ENCODE peak calls at places on chromosomes 12 and 14, in ten cellular contexts. One of them, this sample, is unnamed.

GRCh38 chr14:104600141-104600643 is 4.4 kb downstream of the TMEM179 start:
- DNase-seq in H7: peak
- DNase-seq in activated naive CD4-positive, alpha-beta T cell treated with anti-CD3 and anti-CD28 coated beads, Interleukin-2, amount 50 U/mL, for 72 hours: no peak
- DNase-seq in H1: no peak
- DNase-seq in psoas muscle: peak
- DNase-seq in left cardiac atrium: peak
- DNase-seq in GM03348: no peak
- DNase-seq in GDM1: no peak
- DNase-seq in astrocyte of the spinal cord: no peak
- DNase-seq in cardiac septum: no peak
- DNase-seq in this sample: no peak

GRCh38 chr12:80925237-80925636 is 12.5 kb downstream of the LIN7A start:
- DNase-seq in H7: no peak
- DNase-seq in activated naive CD4-positive, alpha-beta T cell treated with anti-CD3 and anti-CD28 coated beads, Interleukin-2, amount 50 U/mL, for 72 hours: no peak
- DNase-seq in H1: no peak
- DNase-seq in psoas muscle: no peak
- DNase-seq in left cardiac atrium: no peak
- DNase-seq in GM03348: no peak
- DNase-seq in GDM1: no peak
- DNase-seq in astrocyte of the spinal cord: no peak
- DNase-seq in cardiac septum: no peak
- DNase-seq in this sample: no peak

GRCh38 chr14:73173092-73173735 is 36.9 kb downstream of the PSEN1 start:
- DNase-seq in H7: no peak
- DNase-seq in activated naive CD4-positive, alpha-beta T cell treated with anti-CD3 and anti-CD28 coated beads, Interleukin-2, amount 50 U/mL, for 72 hours: no peak
- DNase-seq in H1: no peak
- DNase-seq in psoas muscle: no peak
- DNase-seq in left cardiac atrium: no peak
- DNase-seq in GM03348: peak
- DNase-seq in GDM1: no peak
- DNase-seq in astrocyte of the spinal cord: peak
- DNase-seq in cardiac septum: no peak
- DNase-seq in this sample: no peak

GRCh38 chr12:2681426-2682205 is 113.2 kb upstream of the FKBP4 start:
- DNase-seq in H7: no peak
- DNase-seq in activated naive CD4-positive, alpha-beta T cell treated with anti-CD3 and anti-CD28 coated beads, Interleukin-2, amount 50 U/mL, for 72 hours: no peak
- DNase-seq in H1: no peak
- DNase-seq in psoas muscle: no peak
- DNase-seq in left cardiac atrium: no peak
- DNase-seq in GM03348: no peak
- DNase-seq in GDM1: no peak
- DNase-seq in astrocyte of the spinal cord: no peak
- DNase-seq in cardiac septum: no peak
- DNase-seq in this sample: no peak

GRCh38 chr14:79084861-79085260 is 914.7 kb downstream of the NRXN3 start:
- DNase-seq in H7: no peak
- DNase-seq in activated naive CD4-positive, alpha-beta T cell treated with anti-CD3 and anti-CD28 coated beads, Interleukin-2, amount 50 U/mL, for 72 hours: no peak
- DNase-seq in H1: no peak
- DNase-seq in psoas muscle: no peak
- DNase-seq in left cardiac atrium: no peak
- DNase-seq in GM03348: no peak
- DNase-seq in GDM1: no peak
- DNase-seq in astrocyte of the spinal cord: no peak
- DNase-seq in cardiac septum: no peak
- DNase-seq in this sample: no peak

GRCh38 chr12:66011731-66012130 is 118.8 kb downstream of the LLPH start:
- DNase-seq in H7: no peak
- DNase-seq in activated naive CD4-positive, alpha-beta T cell treated with anti-CD3 and anti-CD28 coated beads, Interleukin-2, amount 50 U/mL, for 72 hours: no peak
- DNase-seq in H1: no peak
- DNase-seq in psoas muscle: no peak
- DNase-seq in left cardiac atrium: no peak
- DNase-seq in GM03348: peak
- DNase-seq in GDM1: no peak
- DNase-seq in astrocyte of the spinal cord: peak
- DNase-seq in cardiac septum: no peak
- DNase-seq in this sample: no peak

GRCh38 chr12:124750787-124751471 is 112.7 kb downstream of the SCARB1 start:
- DNase-seq in H7: peak
- DNase-seq in activated naive CD4-positive, alpha-beta T cell treated with anti-CD3 and anti-CD28 coated beads, Interleukin-2, amount 50 U/mL, for 72 hours: no peak
- DNase-seq in H1: peak
- DNase-seq in psoas muscle: no peak
- DNase-seq in left cardiac atrium: no peak
- DNase-seq in GM03348: no peak
- DNase-seq in GDM1: no peak
- DNase-seq in astrocyte of the spinal cord: no peak
- DNase-seq in cardiac septum: no peak
- DNase-seq in this sample: no peak

GRCh38 chr14:67571275-67571990 is 28.6 kb downstream of the PIGH start:
- DNase-seq in H7: peak
- DNase-seq in activated naive CD4-positive, alpha-beta T cell treated with anti-CD3 and anti-CD28 coated beads, Interleukin-2, amount 50 U/mL, for 72 hours: peak
- DNase-seq in H1: peak
- DNase-seq in psoas muscle: peak
- DNase-seq in left cardiac atrium: peak
- DNase-seq in GM03348: peak
- DNase-seq in GDM1: peak
- DNase-seq in astrocyte of the spinal cord: peak
- DNase-seq in cardiac septum: no peak
- DNase-seq in this sample: no peak

GRCh38 chr14:60815371-60815770 is 80.8 kb downstream of the MNAT1 start:
- DNase-seq in H7: no peak
- DNase-seq in activated naive CD4-positive, alpha-beta T cell treated with anti-CD3 and anti-CD28 coated beads, Interleukin-2, amount 50 U/mL, for 72 hours: no peak
- DNase-seq in H1: no peak
- DNase-seq in psoas muscle: no peak
- DNase-seq in left cardiac atrium: no peak
- DNase-seq in GM03348: no peak
- DNase-seq in GDM1: no peak
- DNase-seq in astrocyte of the spinal cord: no peak
- DNase-seq in cardiac septum: no peak
- DNase-seq in this sample: no peak

GRCh38 chr14:55114720-55115119 is 14.3 kb upstream of the LGALS3 start:
- DNase-seq in H7: no peak
- DNase-seq in activated naive CD4-positive, alpha-beta T cell treated with anti-CD3 and anti-CD28 coated beads, Interleukin-2, amount 50 U/mL, for 72 hours: no peak
- DNase-seq in H1: no peak
- DNase-seq in psoas muscle: no peak
- DNase-seq in left cardiac atrium: no peak
- DNase-seq in GM03348: no peak
- DNase-seq in GDM1: no peak
- DNase-seq in astrocyte of the spinal cord: no peak
- DNase-seq in cardiac septum: no peak
- DNase-seq in this sample: no peak

GRCh38 chr14:101563654-101564443 is 2.6 kb downstream of the DIO3 start:
- DNase-seq in H7: peak
- DNase-seq in activated naive CD4-positive, alpha-beta T cell treated with anti-CD3 and anti-CD28 coated beads, Interleukin-2, amount 50 U/mL, for 72 hours: no peak
- DNase-seq in H1: peak
- DNase-seq in psoas muscle: peak
- DNase-seq in left cardiac atrium: no peak
- DNase-seq in GM03348: no peak
- DNase-seq in GDM1: no peak
- DNase-seq in astrocyte of the spinal cord: no peak
- DNase-seq in cardiac septum: no peak
- DNase-seq in this sample: no peak

GRCh38 chr12:103348935-103349334 is 146.8 kb downstream of the C12orf42 start:
- DNase-seq in H7: no peak
- DNase-seq in activated naive CD4-positive, alpha-beta T cell treated with anti-CD3 and anti-CD28 coated beads, Interleukin-2, amount 50 U/mL, for 72 hours: no peak
- DNase-seq in H1: no peak
- DNase-seq in psoas muscle: no peak
- DNase-seq in left cardiac atrium: no peak
- DNase-seq in GM03348: no peak
- DNase-seq in GDM1: no peak
- DNase-seq in astrocyte of the spinal cord: no peak
- DNase-seq in cardiac septum: no peak
- DNase-seq in this sample: no peak

GRCh38 chr12:100794441-100795192 is at the start of gene ANO4:
- DNase-seq in H7: peak
- DNase-seq in activated naive CD4-positive, alpha-beta T cell treated with anti-CD3 and anti-CD28 coated beads, Interleukin-2, amount 50 U/mL, for 72 hours: no peak
- DNase-seq in H1: peak
- DNase-seq in psoas muscle: no peak
- DNase-seq in left cardiac atrium: no peak
- DNase-seq in GM03348: peak
- DNase-seq in GDM1: no peak
- DNase-seq in astrocyte of the spinal cord: peak
- DNase-seq in cardiac septum: no peak
- DNase-seq in this sample: no peak